ENCODE peak calls at places on chromosomes 5 and 9, in seven cellular contexts. R, U, G, E, N, Y and D are unnamed samples.

GRCh38 chr9:136326061-136326776 is 1.1 kb upstream of the GPSM1 start:
- DNase-seq in R (no peak), U (peak; percentile 79), G (peak; percentile 84), E (no peak), N (peak; percentile 30), Y (no peak), D (no peak)

GRCh38 chr5:3325206-3325605 is 270.4 kb upstream of the IRX1 start:
- DNase-seq in R (no peak), U (peak; percentile 62), G (peak; percentile 49), E (no peak), N (peak; percentile 51), Y (no peak), D (no peak)

GRCh38 chr9:129626944-129627297 is 958 bp downstream of the NTMT1 start:
- DNase-seq in R (peak; percentile 71), U (peak; percentile 80), G (peak; percentile 80), E (no peak), N (peak; percentile 41), Y (no peak), D (no peak)

GRCh38 chr5:140118294-140118936 is 4.5 kb downstream of the PURA start:
- DNase-seq in R (peak; percentile 44), U (peak; percentile 40), G (no peak), E (no peak), N (no peak), Y (no peak), D (no peak)

GRCh38 chr5:40841068-40841805 is at the start of gene CARD6:
- DNase-seq in R (peak; percentile 74), U (peak; percentile 56), G (no peak), E (no peak), N (no peak), Y (no peak), D (peak; percentile 51)

GRCh38 chr5:138662599-138662998 is 87.4 kb upstream of the HSPA9 start:
- DNase-seq in R (no peak), U (peak; percentile 36), G (peak; percentile 34), E (no peak), N (no peak), Y (no peak), D (no peak)

GRCh38 chr5:161093105-161093504 is 241.1 kb upstream of the ATP10B start:
- DNase-seq in R (no peak), U (peak; percentile 57), G (no peak), E (no peak), N (no peak), Y (no peak), D (peak; percentile 63)

GRCh38 chr5:64767959-64768357 is 533 bp downstream of the SREK1IP1 start:
- DNase-seq in R (no peak), U (peak; percentile 43), G (no peak), E (no peak), N (peak; percentile 50), Y (no peak), D (no peak)

GRCh38 chr5:176132471-176133288 is 105.5 kb upstream of the SIMC1 start:
- DNase-seq in R (no peak), U (no peak), G (no peak), E (no peak), N (no peak), Y (no peak), D (no peak)